ENCODE peak calls at places on chromosome 22, in five cellular contexts. J, H, U, F and S are unnamed samples.

GRCh38 chr22:20400606-20401375 is 6.8 kb downstream of the ZNF74 start:
- DNase-seq in J (no peak), U (no peak), H (no peak), F (no peak), S (no peak)

GRCh38 chr22:28792491-28793383 is 7.6 kb downstream of the XBP1 start:
- DNase-seq in F (no peak), H (peak), U (no peak), J (no peak), S (no peak)

GRCh38 chr22:44753189-44754042 is 1.0 kb downstream of the ARHGAP8 start:
- DNase-seq in J (peak), U (peak), H (peak), F (peak), S (peak)

GRCh38 chr22:38755155-38755910 is 465 bp downstream of the SUN2 start:
- DNase-seq in F (peak), U (peak), H (peak), J (peak), S (peak)

GRCh38 chr22:25881353-25881752 is 139.4 kb downstream of the MYO18B start:
- DNase-seq in U (no peak), F (no peak), J (no peak), H (no peak), S (no peak)

GRCh38 chr22:17235149-17235655 is 16.0 kb upstream of the ADA2 start:
- DNase-seq in U (no peak), F (no peak), H (no peak), J (no peak), S (no peak)

GRCh38 chr22:26406118-26406517 is 22.9 kb upstream of the ASPHD2 start:
- DNase-seq in F (no peak), H (no peak), U (no peak), J (no peak), S (no peak)

GRCh38 chr22:45010532-45010900 is 711 bp upstream of the PHF21B start:
- DNase-seq in H (no peak), J (no peak), F (no peak), U (peak), S (no peak)

GRCh38 chr22:22215659-22216449 is 28.7 kb upstream of the VPREB1 start:
- DNase-seq in J (no peak), H (no peak), F (no peak), U (no peak), S (no peak)

GRCh38 chr22:44458044-44459020 is 39.7 kb downstream of the RTL6 start:
- DNase-seq in H (no peak), U (no peak), J (no peak), F (no peak), S (no peak)

GRCh38 chr22:23068096-23068831 is 2.1 kb upstream of the GNAZ start:
- DNase-seq in U (peak), H (no peak), F (no peak), J (no peak), S (no peak)

GRCh38 chr22:26658671-26659478 is 1.5 kb downstream of the MIAT start:
- DNase-seq in H (peak), F (no peak), J (peak), U (peak), S (no peak)

GRCh38 chr22:49203863-49204598 is 623.6 kb downstream of the BRD1 start:
- DNase-seq in H (no peak), U (no peak), J (no peak), F (no peak), S (no peak)

GRCh38 chr22:49972163-49973017 is 11.8 kb downstream of the PIM3 start:
- DNase-seq in F (no peak), J (no peak), H (peak), U (peak), S (no peak)

GRCh38 chr22:46122980-46123693 is 27.2 kb upstream of the PPARA start:
- DNase-seq in H (no peak), J (no peak), F (no peak), U (no peak), S (no peak)

GRCh38 chr22:19889951-19890350 is 35.3 kb upstream of the GNB1L start:
- DNase-seq in J (no peak), F (no peak), H (no peak), U (peak), S (no peak)

GRCh38 chr22:21032843-21033688 is 705 bp upstream of the SLC7A4 start:
- DNase-seq in J (no peak), F (no peak), H (no peak), U (peak), S (no peak)

GRCh38 chr22:44585559-44586121 is 87.6 kb upstream of the RTL6 start:
- DNase-seq in J (no peak), F (no peak), H (no peak), U (peak), S (no peak)

GRCh38 chr22:50687829-50688228 is 15.2 kb downstream of the SHANK3 start:
- DNase-seq in U (peak), J (no peak), F (no peak), H (no peak), S (no peak)

GRCh38 chr22:26310616-26311015 is 118.4 kb upstream of the ASPHD2 start:
- DNase-seq in H (no peak), F (no peak), J (no peak), U (no peak), S (no peak)

GRCh38 chr22:45860201-45860600 is 116.8 kb downstream of the WNT7B start:
- DNase-seq in F (no peak), J (no peak), U (no peak), H (no peak), S (no peak)

GRCh38 chr22:35834080-35834479 is 116.4 kb downstream of the APOL5 start:
- DNase-seq in J (no peak), F (no peak), H (no peak), U (no peak), S (no peak)
- H3K4me3 ChIP-seq in J (no peak), F (peak), H (no peak), U (no peak), S (no peak)

DNA sequence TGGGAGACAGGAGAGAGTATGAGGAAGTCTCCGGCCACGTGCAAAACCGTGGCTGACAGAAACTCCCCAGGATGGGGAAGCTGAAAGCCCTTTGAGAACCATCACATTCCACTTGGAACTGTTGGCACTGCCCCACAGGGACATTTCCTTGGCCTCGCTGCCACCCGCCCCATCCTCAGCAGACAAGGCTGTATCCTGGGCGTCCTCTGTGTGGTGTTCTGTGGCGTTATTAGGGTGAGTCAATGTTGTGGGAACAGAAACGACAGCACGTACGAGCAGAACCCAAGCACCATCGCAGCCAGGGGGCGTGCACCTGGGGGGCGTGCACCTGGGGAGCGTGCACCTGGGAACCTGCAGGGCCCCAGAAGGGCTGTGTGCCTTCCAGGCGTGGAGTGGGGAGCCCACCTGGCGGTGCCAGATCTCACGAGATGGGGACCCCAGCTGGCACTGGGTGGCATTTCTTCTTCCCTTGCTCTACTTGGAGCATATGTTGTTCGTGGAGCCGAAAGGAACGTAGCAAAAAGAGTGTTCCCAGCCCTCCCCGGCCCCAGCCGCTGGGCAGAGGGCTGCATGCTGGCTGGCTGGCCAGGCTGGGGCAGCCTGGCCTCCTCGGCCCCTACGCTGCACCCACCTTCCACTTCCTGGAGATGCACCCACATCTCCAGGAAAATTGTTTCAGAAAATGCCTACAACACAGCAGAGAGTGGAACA is 35.4 kb downstream of the NFAM1 start:
- DNase-seq in F (no peak), H (no peak), J (no peak), U (no peak), S (no peak)
- TF ChIP-seq CTCF in F (no peak), H (no peak), J (no peak), U (no peak), S (no peak)

DNA sequence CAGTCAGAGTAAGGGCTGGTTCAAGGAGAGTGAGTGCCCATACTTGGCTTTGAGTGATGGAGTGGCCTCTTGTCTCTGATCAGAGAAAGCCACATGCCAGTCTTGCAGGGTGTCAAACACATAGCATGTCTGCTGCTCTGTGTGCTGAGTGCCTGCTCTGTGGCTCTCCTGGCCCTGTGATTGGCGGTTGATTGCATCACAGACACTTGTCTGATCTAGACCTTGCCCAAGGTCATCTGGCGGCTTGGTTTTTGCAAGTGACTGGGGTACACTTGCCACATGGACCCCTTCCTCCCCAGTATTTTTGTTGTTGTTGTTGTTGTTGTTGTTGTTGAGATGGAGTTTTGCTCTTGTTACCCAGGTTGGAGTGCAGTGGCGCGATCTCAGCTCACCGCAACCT is 10.3 kb downstream of the OSBP2 start:
- DNase-seq in F (no peak), H (no peak), J (no peak), U (no peak), S (no peak)
- H3K4me3 ChIP-seq in F (no peak), H (no peak), J (no peak), U (no peak), S (no peak)

DNA sequence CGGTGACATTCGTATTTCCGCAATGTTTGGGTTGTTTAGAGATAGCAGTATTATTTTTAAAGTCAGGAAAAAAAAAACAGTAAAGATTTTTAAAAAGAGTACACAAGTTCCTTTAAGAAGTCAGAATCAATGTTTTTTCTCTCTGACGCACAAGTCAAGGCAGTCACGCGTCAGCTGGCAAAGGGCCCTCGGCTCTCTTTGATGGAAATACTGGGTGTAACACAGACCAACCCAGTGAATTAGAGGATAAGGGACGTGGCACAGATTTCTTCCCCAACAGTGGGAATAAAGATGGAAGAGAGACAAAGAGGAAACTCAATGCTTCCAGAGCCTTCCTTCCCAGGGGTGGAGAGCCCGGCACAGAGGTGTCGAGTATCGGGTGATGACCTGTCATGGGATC is 13.4 kb downstream of the ASCC2 start:
- DNase-seq in U (no peak), H (no peak), F (no peak), J (no peak), S (no peak)
- TF ChIP-seq CTCF in U (no peak), H (no peak), F (no peak), J (no peak), S (no peak)

DNA sequence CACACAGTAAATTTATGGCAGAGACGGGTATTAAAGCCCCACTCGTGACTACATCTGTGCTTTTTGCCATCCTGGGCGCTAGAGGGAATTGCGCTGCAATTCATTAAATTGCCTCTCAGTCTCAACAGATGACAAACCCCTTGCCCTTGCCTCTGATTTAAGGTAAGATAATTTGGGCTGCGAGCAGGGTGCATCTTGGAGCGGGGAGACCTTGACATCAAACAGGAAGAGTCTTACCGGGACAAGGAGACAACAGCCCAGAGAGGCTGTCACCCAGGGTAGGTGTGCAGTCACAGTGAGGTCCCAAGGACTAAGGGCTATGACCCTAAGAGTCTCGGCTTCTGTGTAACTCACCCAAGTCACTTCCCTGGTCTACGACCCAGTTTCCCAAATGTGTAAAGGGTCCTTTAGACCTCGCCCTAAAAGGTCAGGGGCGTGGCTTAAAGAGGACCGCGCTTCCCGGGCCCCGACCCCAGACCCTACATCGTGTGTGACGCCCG is 427 bp upstream of the TOM1 start:
- DNase-seq in H (peak), U (no peak), F (no peak), J (peak), S (no peak)
- H3K4me3 ChIP-seq in H (no peak), U (peak), F (peak), J (peak), S (peak)

GRCh38 chr22:24460418-24461089 is 33.2 kb downstream of the ADORA2A start:
- DNase-seq in U (no peak), H (no peak), F (no peak), J (peak), S (no peak)
- TF ChIP-seq CTCF in U (no peak), H (no peak), F (no peak), J (no peak), S (no peak)

GRCh38 chr22:31947296-31947695 is 3.0 kb downstream of the YWHAH start:
- DNase-seq in J (peak), H (peak), F (no peak), U (no peak), S (no peak)
- H3K4me3 ChIP-seq in J (no peak), H (no peak), F (no peak), U (peak), S (no peak)

GRCh38 chr22:47150426-47150825 is 388.0 kb downstream of the TBC1D22A start:
- DNase-seq in U (no peak), H (no peak), J (no peak), F (no peak), S (no peak)
- TF ChIP-seq CTCF in U (no peak), H (no peak), J (no peak), F (no peak), S (no peak)

DNA sequence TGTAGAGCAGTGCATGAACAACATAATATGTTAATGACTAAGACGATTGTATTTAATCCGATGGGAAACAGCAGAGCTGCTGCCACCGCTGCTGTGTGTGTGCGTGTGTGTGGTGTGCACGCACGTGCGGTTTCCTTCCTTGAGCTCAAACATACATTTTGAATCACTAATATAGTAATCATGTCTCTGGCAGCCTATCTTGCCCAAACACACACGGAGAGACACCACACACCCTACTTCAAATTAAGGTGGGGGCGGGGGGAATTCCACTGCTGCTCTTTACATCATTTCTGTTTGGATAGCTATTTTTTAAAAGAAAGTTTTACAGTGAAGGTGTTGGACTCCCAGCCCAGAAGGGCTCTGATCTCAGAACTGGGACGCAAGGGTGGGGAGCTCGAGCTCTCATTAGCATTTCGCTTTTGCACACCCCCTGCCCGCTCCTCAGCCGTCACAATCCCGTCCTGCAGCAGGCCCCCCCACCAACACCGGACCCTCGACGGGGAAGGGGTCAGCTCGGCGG is 648 bp upstream of the FAM83F start:
- DNase-seq in J (no peak), F (no peak), U (no peak), H (no peak), S (no peak)
- H3K4me3 ChIP-seq in J (no peak), F (no peak), U (peak), H (no peak), S (peak)